ENCODE peak calls at places on chromosome 12, in ten cellular contexts. K is sigmoid colon, X is H1, H is lower leg skin, S is HCT116, Q is GM12892, L is prostate gland, R is stomach, D is H54, Y is endothelial cell of umbilical vein. F is an unnamed sample.

GRCh38 chr12:101608301-101609133 is 13.7 kb downstream of the MYBPC1 start:
- DNase-seq in K (no peak), X (no peak), H (no peak), S (no peak), Q (no peak), L (peak), R (peak), D (no peak), Y (no peak), F (no peak)

GRCh38 chr12:68364893-68365725 is 32.9 kb upstream of the MDM1 start:
- DNase-seq in K (peak), X (peak), H (peak), S (peak), Q (peak), L (peak), R (peak), D (peak), Y (peak), F (peak)

GRCh38 chr12:9742665-9743064 is 9.8 kb upstream of the CLECL1 start:
- DNase-seq in K (no peak), X (no peak), H (no peak), S (no peak), Q (no peak), L (no peak), R (peak), D (no peak), Y (no peak), F (no peak)

GRCh38 chr12:132707241-132707640 is 3.4 kb upstream of the PGAM5 start:
- DNase-seq in K (no peak), X (no peak), H (no peak), S (no peak), Q (no peak), L (no peak), R (no peak), D (no peak), Y (no peak), F (no peak)

GRCh38 chr12:68293347-68293746 is 38.8 kb downstream of the MDM1 start:
- DNase-seq in K (no peak), X (no peak), H (no peak), S (no peak), Q (no peak), L (no peak), R (no peak), D (no peak), Y (no peak), F (no peak)

GRCh38 chr12:116133609-116134214 is 143.8 kb downstream of the MED13L start:
- DNase-seq in K (no peak), X (no peak), H (no peak), S (no peak), Q (no peak), L (no peak), R (no peak), D (no peak), Y (no peak), F (no peak)

GRCh38 chr12:480831-481230 is 21.1 kb downstream of the B4GALNT3 start:
- DNase-seq in K (no peak), X (no peak), H (peak), S (no peak), Q (no peak), L (no peak), R (no peak), D (no peak), Y (peak), F (peak)

GRCh38 chr12:105554223-105554678 is 223.8 kb downstream of the C12orf75 start:
- DNase-seq in K (no peak), X (no peak), H (no peak), S (no peak), Q (no peak), L (no peak), R (no peak), D (no peak), Y (peak), F (no peak)

GRCh38 chr12:14256139-14256538 is 109.3 kb upstream of the ATF7IP start:
- DNase-seq in K (no peak), X (no peak), H (no peak), S (no peak), Q (no peak), L (no peak), R (no peak), D (no peak), Y (peak), F (no peak)

GRCh38 chr12:104610513-104611235 is 153.9 kb downstream of the CHST11 start:
- DNase-seq in K (no peak), X (no peak), H (no peak), S (no peak), Q (no peak), L (no peak), R (no peak), D (no peak), Y (no peak), F (no peak)

GRCh38 chr12:96571101-96571862 is 81.9 kb downstream of the CFAP54 start:
- DNase-seq in K (no peak), X (no peak), H (no peak), S (no peak), Q (no peak), L (no peak), R (no peak), D (no peak), Y (no peak), F (no peak)

GRCh38 chr12:19992311-19992710 is 376.0 kb upstream of the PDE3A start:
- DNase-seq in K (no peak), X (no peak), H (no peak), S (no peak), Q (no peak), L (no peak), R (no peak), D (no peak), Y (no peak), F (no peak)

GRCh38 chr12:127194176-127194575 is 1072.8 kb upstream of the TMEM132C start:
- DNase-seq in K (no peak), X (no peak), H (no peak), S (no peak), Q (no peak), L (no peak), R (no peak), D (no peak), Y (no peak), F (no peak)

GRCh38 chr12:7346571-7347225 is 42.8 kb downstream of the ACSM4 start:
- DNase-seq in K (no peak), X (no peak), H (no peak), S (no peak), Q (no peak), L (no peak), R (no peak), D (no peak), Y (no peak), F (no peak)

GRCh38 chr12:61137677-61138380 is 1122.4 kb upstream of the USP15 start:
- DNase-seq in K (no peak), X (no peak), H (no peak), S (no peak), Q (no peak), L (no peak), R (no peak), D (no peak), Y (no peak), F (no peak)

GRCh38 chr12:74547249-74547648 is 9.6 kb downstream of the ATXN7L3B start:
- DNase-seq in K (no peak), X (no peak), H (no peak), S (no peak), Q (no peak), L (no peak), R (no peak), D (no peak), Y (no peak), F (no peak)

GRCh38 chr12:51721281-51721940 is 127.1 kb downstream of the FIGNL2 start:
- DNase-seq in K (peak), X (peak), H (no peak), S (no peak), Q (peak), L (no peak), R (no peak), D (no peak), Y (no peak), F (peak)

GRCh38 chr12:10031771-10032175 is 1.3 kb downstream of the CLEC9A start:
- DNase-seq in K (no peak), X (no peak), H (no peak), S (no peak), Q (no peak), L (no peak), R (no peak), D (peak), Y (peak), F (no peak)

GRCh38 chr12:76449572-76449971 is 101.4 kb upstream of the BBS10 start:
- DNase-seq in K (no peak), X (no peak), H (no peak), S (no peak), Q (no peak), L (no peak), R (no peak), D (no peak), Y (peak), F (no peak)

GRCh38 chr12:85076688-85077430 is 40.7 kb downstream of the LRRIQ1 start:
- DNase-seq in K (no peak), X (no peak), H (no peak), S (peak), Q (no peak), L (peak), R (no peak), D (peak), Y (peak), F (no peak)

GRCh38 chr12:109461049-109461845 is 15.9 kb downstream of the KCTD10 start:
- DNase-seq in K (no peak), X (no peak), H (no peak), S (no peak), Q (no peak), L (no peak), R (no peak), D (peak), Y (peak), F (no peak)

GRCh38 chr12:31866523-31866922 is 92.7 kb upstream of the RESF1 start:
- DNase-seq in K (no peak), X (no peak), H (no peak), S (no peak), Q (no peak), L (no peak), R (no peak), D (no peak), Y (no peak), F (no peak)

GRCh38 chr12:76232013-76232412 is 116.2 kb downstream of the BBS10 start:
- DNase-seq in K (no peak), X (no peak), H (no peak), S (no peak), Q (no peak), L (no peak), R (no peak), D (no peak), Y (no peak), F (no peak)

GRCh38 chr12:75954076-75954475 is 77.5 kb downstream of the PHLDA1 start:
- DNase-seq in K (no peak), X (no peak), H (no peak), S (peak), Q (no peak), L (no peak), R (no peak), D (peak), Y (peak), F (no peak)

GRCh38 chr12:19018302-19018980 is 111.1 kb upstream of the PLEKHA5 start:
- DNase-seq in K (no peak), X (no peak), H (no peak), S (no peak), Q (no peak), L (no peak), R (no peak), D (no peak), Y (peak), F (no peak)

GRCh38 chr12:12916135-12916956 is 25.0 kb downstream of the GPRC5A start:
- DNase-seq in K (peak), X (peak), H (peak), S (peak), Q (peak), L (peak), R (peak), D (peak), Y (peak), F (peak)

GRCh38 chr12:106127289-106128126 is 11.2 kb downstream of the NUAK1 start:
- DNase-seq in K (peak), X (no peak), H (peak), S (no peak), Q (no peak), L (no peak), R (no peak), D (no peak), Y (no peak), F (no peak)

GRCh38 chr12:93223440-93224426 is 154.0 kb upstream of the NUDT4 start:
- DNase-seq in K (no peak), X (no peak), H (no peak), S (no peak), Q (no peak), L (no peak), R (no peak), D (no peak), Y (peak), F (no peak)

GRCh38 chr12:106311139-106311538 is 8.6 kb downstream of the TCP11L2 start:
- DNase-seq in K (no peak), X (no peak), H (no peak), S (no peak), Q (no peak), L (no peak), R (no peak), D (no peak), Y (no peak), F (no peak)

GRCh38 chr12:101743724-101744472 is 4.6 kb upstream of the SYCP3 start:
- DNase-seq in K (no peak), X (no peak), H (no peak), S (no peak), Q (no peak), L (no peak), R (no peak), D (no peak), Y (no peak), F (no peak)

GRCh38 chr12:119225454-119225853 is 46.7 kb downstream of the HSPB8 start:
- DNase-seq in K (no peak), X (peak), H (no peak), S (no peak), Q (no peak), L (no peak), R (no peak), D (no peak), Y (no peak), F (no peak)

GRCh38 chr12:3299929-3300832 is 190.8 kb upstream of the PRMT8 start:
- DNase-seq in K (peak), X (peak), H (peak), S (peak), Q (peak), L (peak), R (peak), D (peak), Y (peak), F (peak)
- TF ChIP-seq POLR2A in K (no peak), X (no peak), H (no peak), S (no peak), Q (no peak), L (no peak), R (no peak), D (no peak), Y (no peak), F (no peak)

GRCh38 chr12:124539084-124540041 is 28.0 kb downstream of the NCOR2 start:
- DNase-seq in K (no peak), X (no peak), H (no peak), S (no peak), Q (no peak), L (no peak), R (no peak), D (no peak), Y (no peak), F (no peak)
- TF ChIP-seq POLR2A in K (no peak), X (no peak), H (no peak), S (no peak), Q (no peak), L (no peak), R (no peak), D (no peak), Y (no peak), F (no peak)

GRCh38 chr12:89350661-89351488 is 1.4 kb downstream of the DUSP6 start:
- DNase-seq in K (peak), X (no peak), H (no peak), S (no peak), Q (no peak), L (no peak), R (no peak), D (no peak), Y (peak), F (no peak)
- TF ChIP-seq POLR2A in K (no peak), X (peak), H (no peak), S (no peak), Q (no peak), L (no peak), R (no peak), D (no peak), Y (peak), F (no peak)

GRCh38 chr12:66130267-66131066 is at the start of gene LLPH:
- DNase-seq in K (peak), X (peak), H (peak), S (peak), Q (peak), L (peak), R (peak), D (peak), Y (peak), F (peak)
- TF ChIP-seq POLR2A in K (peak), X (peak), H (peak), S (peak), Q (peak), L (peak), R (no peak), D (peak), Y (peak), F (peak)

GRCh38 chr12:27779837-27780611 is at the start of the genes KLHL42 and MANSC4:
- DNase-seq in K (peak), X (peak), H (peak), S (no peak), Q (peak), L (peak), R (peak), D (peak), Y (peak), F (peak)
- TF ChIP-seq POLR2A in K (peak), X (no peak), H (no peak), S (peak), Q (peak), L (no peak), R (no peak), D (peak), Y (peak), F (peak)

DNA sequence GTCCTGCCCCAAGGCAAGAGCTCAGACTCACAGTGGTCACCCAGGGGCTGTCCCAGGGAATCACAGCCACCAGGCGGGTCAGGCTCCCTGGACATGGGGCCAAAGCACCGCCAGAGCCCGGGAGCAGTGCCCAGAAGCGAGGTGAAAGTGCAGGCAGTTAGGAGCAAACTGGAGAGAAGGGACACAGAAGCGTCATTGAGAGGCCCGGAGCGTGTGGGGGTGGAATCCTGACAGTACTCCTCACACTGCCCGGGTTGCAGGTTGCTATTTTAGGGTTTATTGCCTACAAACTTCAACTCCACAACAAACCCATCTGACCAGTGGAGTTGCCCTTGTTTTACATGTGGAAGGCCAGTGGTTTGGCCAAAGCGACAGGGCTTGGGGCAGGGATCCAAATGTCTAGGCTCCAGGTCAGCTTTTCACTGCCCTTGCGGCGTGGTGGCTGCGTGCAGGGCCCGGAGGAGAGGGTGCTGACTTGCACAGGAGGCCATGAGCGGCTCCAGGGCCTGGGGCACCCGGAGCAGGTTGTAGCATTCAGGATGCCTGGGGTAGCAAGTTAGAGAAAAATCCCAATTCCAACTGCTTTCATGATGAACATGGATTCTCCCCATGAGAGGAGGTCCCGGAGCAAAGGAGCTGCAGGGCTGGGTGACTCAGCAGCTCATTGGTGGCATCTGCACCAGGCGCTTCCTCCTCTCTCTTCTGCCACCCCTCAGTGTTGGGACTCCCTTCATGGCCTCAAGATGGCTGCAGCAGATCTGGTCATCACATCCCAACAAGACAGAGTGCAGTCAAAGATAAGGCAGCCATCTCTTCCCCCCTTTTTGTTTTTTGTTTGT is 112.3 kb upstream of the NCOR2 start:
- DNase-seq in K (peak), X (no peak), H (no peak), S (no peak), Q (no peak), L (peak), R (peak), D (no peak), Y (no peak), F (peak)
- TF ChIP-seq POLR2A in K (no peak), X (no peak), H (no peak), S (no peak), Q (no peak), L (no peak), R (no peak), D (no peak), Y (no peak), F (no peak)

DNA sequence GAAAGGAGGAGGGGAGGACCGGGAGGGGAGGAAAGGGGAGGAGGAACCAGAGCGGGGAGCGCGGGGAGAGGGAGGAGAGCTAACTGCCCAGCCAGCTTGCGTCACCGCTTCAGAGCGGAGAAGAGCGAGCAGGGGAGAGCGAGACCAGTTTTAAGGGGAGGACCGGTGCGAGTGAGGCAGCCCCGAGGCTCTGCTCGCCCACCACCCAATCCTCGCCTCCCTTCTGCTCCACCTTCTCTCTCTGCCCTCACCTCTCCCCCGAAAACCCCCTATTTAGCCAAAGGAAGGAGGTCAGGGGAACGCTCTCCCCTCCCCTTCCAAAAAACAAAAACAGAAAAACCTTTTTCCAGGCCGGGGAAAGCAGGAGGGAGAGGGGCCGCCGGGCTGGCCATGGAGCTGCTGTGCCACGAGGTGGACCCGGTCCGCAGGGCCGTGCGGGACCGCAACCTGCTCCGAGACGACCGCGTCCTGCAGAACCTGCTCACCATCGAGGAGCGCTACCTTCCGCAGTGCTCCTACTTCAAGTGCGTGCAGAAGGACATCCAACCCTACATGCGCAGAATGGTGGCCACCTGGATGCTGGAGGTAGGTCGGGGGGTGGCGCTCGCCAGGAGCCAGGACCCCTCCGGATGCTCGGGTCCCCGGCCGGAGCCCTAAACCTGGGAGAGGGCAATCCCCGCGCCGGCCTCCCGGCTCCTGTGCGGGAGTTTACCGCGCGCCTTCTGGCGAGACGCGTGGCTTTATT is at the start of gene CCND2:
- DNase-seq in K (peak), X (peak), H (peak), S (no peak), Q (peak), L (peak), R (peak), D (peak), Y (peak), F (peak)
- TF ChIP-seq POLR2A in K (peak), X (peak), H (peak), S (no peak), Q (peak), L (peak), R (no peak), D (no peak), Y (no peak), F (peak)

F was measured in uterus.